ENCODE peak calls at places on chromosomes 11 and 22, in ten cellular contexts. N, M, O, H, U, S, P, C, J and Y are unnamed samples.

GRCh38 chr11:84532364-84532763 is 1094.8 kb downstream of the DLG2 start:
- DNase-seq in C (no peak), M (no peak), S (no peak), O (no peak), J (no peak), P (no peak), N (no peak), H (no peak), U (no peak), Y (no peak)

GRCh38 chr11:109726061-109726460 is 304.1 kb downstream of the C11orf87 start:
- DNase-seq in O (no peak), P (no peak), N (peak), J (no peak), C (no peak), M (no peak), U (no peak), S (no peak), H (no peak), Y (no peak)

GRCh38 chr22:30435674-30436126 is 10.1 kb downstream of the MTFP1 start:
- DNase-seq in P (peak), O (peak), S (no peak), H (no peak), U (peak), J (no peak), M (peak), N (no peak), C (no peak), Y (peak)

GRCh38 chr11:76207642-76208378 is 1.5 kb upstream of the WNT11 start:
- DNase-seq in M (peak), O (peak), H (peak), N (no peak), J (peak), C (peak), P (peak), S (peak), U (peak), Y (peak)

GRCh38 chr11:35141538-35141937 is 2.6 kb downstream of the CD44 start:
- DNase-seq in O (no peak), P (peak), H (peak), U (no peak), N (no peak), J (no peak), C (no peak), S (no peak), M (no peak), Y (no peak)

GRCh38 chr11:124737638-124738293 is 2.0 kb upstream of the NRGN start:
- DNase-seq in S (no peak), O (no peak), M (no peak), U (no peak), P (no peak), C (no peak), J (no peak), H (no peak), N (no peak), Y (no peak)

GRCh38 chr11:35033011-35033410 is 106.0 kb upstream of the CD44 start:
- DNase-seq in H (no peak), C (no peak), U (no peak), P (no peak), S (no peak), J (no peak), O (no peak), M (no peak), N (no peak), Y (no peak)

GRCh38 chr11:61536676-61537270 is 28.2 kb downstream of the LRRC10B start:
- DNase-seq in H (no peak), N (no peak), S (no peak), P (no peak), U (no peak), M (no peak), C (no peak), O (no peak), J (no peak), Y (no peak)

GRCh38 chr11:117934526-117935307 is 5.5 kb upstream of the TMPRSS13 start:
- DNase-seq in O (no peak), U (no peak), N (no peak), P (no peak), S (no peak), M (no peak), J (no peak), C (no peak), H (no peak), Y (no peak)

GRCh38 chr22:39208013-39208680 is 36.6 kb downstream of the PDGFB start:
- DNase-seq in H (no peak), M (no peak), P (no peak), C (no peak), O (no peak), U (no peak), N (no peak), J (peak), S (no peak), Y (no peak)

GRCh38 chr11:128884703-128885338 is 6.3 kb upstream of the KCNJ5 start:
- DNase-seq in N (no peak), J (peak), U (peak), O (peak), M (no peak), H (peak), C (no peak), P (peak), S (peak), Y (peak)

GRCh38 chr11:35477871-35478270 is 47.5 kb downstream of the PAMR1 start:
- DNase-seq in H (no peak), S (no peak), O (no peak), M (no peak), J (no peak), N (no peak), C (no peak), U (no peak), P (no peak), Y (no peak)

GRCh38 chr11:2831826-2832717 is 53.5 kb downstream of the CDKN1C start:
- DNase-seq in M (no peak), N (no peak), P (no peak), O (no peak), C (no peak), H (no peak), U (no peak), S (no peak), J (no peak), Y (no peak)

GRCh38 chr22:23306438-23306921 is 126.2 kb downstream of the BCR start:
- DNase-seq in N (peak), M (no peak), S (no peak), C (no peak), O (no peak), P (no peak), H (no peak), J (peak), U (no peak), Y (no peak)

GRCh38 chr22:46946383-46946965 is 184.0 kb downstream of the TBC1D22A start:
- DNase-seq in P (no peak), M (no peak), N (no peak), H (no peak), O (no peak), J (no peak), S (no peak), U (no peak), C (no peak), Y (no peak)

GRCh38 chr22:25747245-25747944 is 5.4 kb downstream of the MYO18B start:
- DNase-seq in S (no peak), C (peak), U (no peak), O (no peak), P (no peak), M (no peak), H (no peak), J (peak), N (peak), Y (no peak)

GRCh38 chr11:14578551-14578956 is 58.4 kb upstream of the PSMA1 start:
- DNase-seq in U (peak), S (no peak), J (no peak), O (peak), N (no peak), P (peak), H (no peak), C (no peak), M (peak), Y (peak)

GRCh38 chr11:9118277-9118676 is 26.9 kb upstream of the SCUBE2 start:
- DNase-seq in S (no peak), P (no peak), C (no peak), M (no peak), H (no peak), O (no peak), N (no peak), U (no peak), J (no peak), Y (no peak)

GRCh38 chr11:10413268-10413667 is 41.8 kb upstream of the AMPD3 start:
- DNase-seq in J (no peak), M (peak), N (no peak), H (no peak), P (peak), O (peak), U (peak), S (no peak), C (no peak), Y (peak)

GRCh38 chr11:13448876-13449275 is 14.1 kb downstream of the BTBD10 start:
- DNase-seq in O (no peak), P (no peak), J (peak), C (peak), S (no peak), N (no peak), H (no peak), U (no peak), M (no peak), Y (no peak)